ENCODE peak calls at places on chromosomes 3 and 15, in five cellular contexts. G is NB4, N is HTR-8/SVneo, B is GM13977, A is mucosa of gallbladder. R is an unnamed sample.

GRCh38 chr15:62067448-62068044 is 769 bp downstream of the C2CD4A start:
- DNase-seq in G (no peak), B (peak; percentile 29), N (no peak), A (no peak), R (no peak)

GRCh38 chr3:185717121-185717520 is 107.7 kb downstream of the IGF2BP2 start:
- DNase-seq in B (no peak), N (peak; percentile 51), G (peak; percentile 16), A (no peak), R (no peak)

GRCh38 chr3:69385723-69386483 is at the start of gene FRMD4B:
- DNase-seq in N (peak; percentile 50), A (peak; percentile 45), B (peak; percentile 52), G (no peak), R (peak; percentile 16)

GRCh38 chr3:164458986-164459385 is 619.3 kb downstream of the SI start:
- DNase-seq in A (no peak), G (no peak), N (no peak), B (no peak), R (no peak)

GRCh38 chr3:79344876-79345871 is 422.6 kb downstream of the ROBO1 start:
- DNase-seq in B (no peak), N (no peak), A (no peak), G (no peak), R (no peak)

GRCh38 chr3:153614563-153614962 is 452.5 kb downstream of the RAP2B start:
- DNase-seq in N (peak; percentile 6), G (no peak), A (no peak), B (no peak), R (no peak)

GRCh38 chr15:100905855-100906254 is 13.3 kb upstream of the LRRK1 start:
- DNase-seq in N (no peak), G (no peak), B (no peak), A (no peak), R (no peak)

GRCh38 chr3:33687406-33688010 is 30.5 kb downstream of the CLASP2 start:
- DNase-seq in G (no peak), N (peak; percentile 11), A (no peak), B (no peak), R (no peak)

GRCh38 chr3:95319921-95320494 is 1257.1 kb downstream of the NSUN3 start:
- DNase-seq in B (no peak), A (no peak), G (no peak), N (peak; percentile 10), R (no peak)